ENCODE peak calls at places on chromosomes 1 and 21, in nine cellular contexts. U is HepG2, P is A549, T is psoas muscle, B is Panc1, O is HCT116, C is heart left ventricle, X is right lobe of liver, Z is GM23338. S is an unnamed sample.

GRCh38 chr1:43207229-43207853 is 35.2 kb downstream of the CFAP57 start:
- ATAC-seq in U (peak; percentile 32), P (peak; percentile 80), T (no peak), B (peak; percentile 82), O (peak; percentile 64), C (peak; percentile 81), X (peak; percentile 51), Z (no peak), S (peak; percentile 35)

GRCh38 chr1:24104854-24105253 is 7.1 kb downstream of the MYOM3 start:
- ATAC-seq in U (no peak), P (no peak), T (no peak), B (no peak), O (no peak), C (no peak), X (no peak), Z (no peak), S (no peak)

GRCh38 chr1:20165522-20165951 is 20.4 kb upstream of the UBXN10 start:
- ATAC-seq in U (peak; percentile 71), P (peak; percentile 56), T (no peak), B (peak; percentile 76), O (peak; percentile 83), C (no peak), X (peak; percentile 46), Z (peak; percentile 82), S (no peak)

GRCh38 chr1:66628951-66629350 is 95.0 kb downstream of the SGIP1 start:
- ATAC-seq in U (no peak), P (no peak), T (no peak), B (no peak), O (no peak), C (no peak), X (no peak), Z (no peak), S (no peak)

GRCh38 chr1:21855257-21856096 is 43.4 kb downstream of the LDLRAD2 start:
- ATAC-seq in U (peak; percentile 50), P (peak; percentile 14), T (no peak), B (peak; percentile 49), O (no peak), C (no peak), X (no peak), Z (peak; percentile 60), S (no peak)

GRCh38 chr1:178629549-178630154 is 95.4 kb upstream of the RALGPS2 start:
- ATAC-seq in U (peak; percentile 59), P (no peak), T (no peak), B (no peak), O (peak; percentile 34), C (no peak), X (peak; percentile 35), Z (peak; percentile 45), S (no peak)

GRCh38 chr1:44826375-44827196 is 16.5 kb downstream of the PTCH2 start:
- ATAC-seq in U (peak; percentile 87), P (no peak), T (peak; percentile 28), B (no peak), O (peak; percentile 23), C (peak; percentile 90), X (peak; percentile 79), Z (peak; percentile 36), S (peak; percentile 75)

GRCh38 chr1:15577691-15578090 is 7.2 kb downstream of the AGMAT start:
- ATAC-seq in U (no peak), P (no peak), T (no peak), B (peak; percentile 52), O (no peak), C (no peak), X (no peak), Z (no peak), S (no peak)

GRCh38 chr1:84888753-84889152 is 4.3 kb downstream of the LPAR3 start:
- ATAC-seq in U (no peak), P (no peak), T (no peak), B (no peak), O (no peak), C (no peak), X (peak; percentile 44), Z (no peak), S (no peak)

GRCh38 chr1:171841931-171842723 is 829 bp downstream of the DNM3 start:
- ATAC-seq in U (no peak), P (peak; percentile 6), T (no peak), B (peak; percentile 26), O (no peak), C (no peak), X (peak; percentile 12), Z (peak; percentile 49), S (no peak)

GRCh38 chr1:89553195-89553584 is 28.6 kb downstream of the LRRC8B start:
- ATAC-seq in U (no peak), P (no peak), T (no peak), B (no peak), O (no peak), C (no peak), X (peak; percentile 87), Z (no peak), S (no peak)

GRCh38 chr21:21712761-21713558 is 714.8 kb downstream of the NCAM2 start:
- ATAC-seq in U (no peak), P (no peak), T (no peak), B (no peak), O (no peak), C (no peak), X (no peak), Z (no peak), S (no peak)

GRCh38 chr1:203751051-203751450 is 13.9 kb upstream of the LAX1 start:
- ATAC-seq in U (no peak), P (no peak), T (no peak), B (peak; percentile 40), O (no peak), C (no peak), X (no peak), Z (no peak), S (no peak)

GRCh38 chr1:91792393-91793032 is 93.4 kb downstream of the TGFBR3 start:
- ATAC-seq in U (no peak), P (no peak), T (no peak), B (no peak), O (peak; percentile 46), C (no peak), X (peak; percentile 44), Z (peak; percentile 35), S (no peak)

GRCh38 chr1:93907718-93908117 is 1.5 kb downstream of the GCLM start:
- ATAC-seq in U (no peak), P (no peak), T (no peak), B (no peak), O (no peak), C (no peak), X (peak; percentile 13), Z (no peak), S (no peak)

GRCh38 chr1:93910305-93910704 is 1.1 kb upstream of the GCLM start:
- ATAC-seq in U (no peak), P (no peak), T (no peak), B (no peak), O (no peak), C (no peak), X (peak; percentile 9), Z (no peak), S (no peak)

GRCh38 chr1:93908394-93909145 is 660 bp downstream of the GCLM start:
- ATAC-seq in U (peak; percentile 74), P (peak; percentile 59), T (peak; percentile 39), B (peak; percentile 55), O (peak; percentile 47), C (peak; percentile 48), X (peak; percentile 36), Z (peak; percentile 57), S (peak; percentile 30)

GRCh38 chr1:93906480-93906879 is 2.8 kb downstream of the GCLM start:
- ATAC-seq in U (no peak), P (no peak), T (no peak), B (no peak), O (no peak), C (no peak), X (no peak), Z (no peak), S (no peak)

DNA sequence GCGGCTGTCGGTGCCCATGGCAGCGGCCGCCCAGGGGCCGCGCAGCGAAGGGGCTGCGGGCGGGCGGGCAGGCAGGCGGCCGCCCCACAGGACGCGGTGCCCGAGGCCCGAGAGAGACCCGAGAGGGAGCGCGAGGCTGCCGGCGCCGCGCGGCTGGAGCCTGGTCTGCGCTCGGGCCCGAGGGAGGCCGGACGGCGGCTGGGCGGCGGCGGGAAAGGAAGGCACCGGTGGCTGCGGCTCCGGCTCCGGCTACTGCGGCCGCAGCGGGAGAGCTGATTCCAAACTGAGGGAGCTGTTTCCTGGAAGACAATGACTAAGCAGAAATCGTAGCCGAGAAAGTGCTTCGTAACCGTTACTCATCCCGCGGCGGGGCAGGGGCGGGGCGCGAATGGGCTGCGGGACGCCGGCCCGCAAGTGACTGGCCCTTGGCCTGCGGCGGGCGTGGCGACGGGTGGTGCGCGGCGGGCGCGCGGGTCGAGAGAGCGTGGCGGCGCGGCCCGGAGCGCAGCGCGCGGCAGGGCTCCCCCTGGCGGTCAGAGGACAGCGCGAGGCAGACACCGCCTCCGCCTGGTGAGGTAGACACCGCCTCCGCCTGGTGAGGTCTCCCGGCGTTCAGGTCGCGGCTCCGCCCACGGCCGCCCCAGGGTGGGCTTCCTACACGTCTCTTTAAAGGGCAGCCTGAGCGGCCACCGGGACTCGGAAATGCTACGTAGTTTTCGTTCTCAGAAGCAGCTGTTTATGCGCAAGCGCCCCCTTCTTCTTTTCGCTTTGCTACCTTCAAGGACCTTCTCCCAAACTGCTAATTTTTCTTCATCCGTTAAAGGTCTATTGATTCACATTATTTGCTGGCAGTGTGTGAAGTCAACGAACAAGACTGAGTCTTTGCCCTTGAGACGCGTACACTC is at the start of gene GCLM:
- ATAC-seq in U (peak; percentile 93), P (peak; percentile 94), T (peak; percentile 99), B (peak; percentile 96), O (peak; percentile 94), C (peak; percentile 96), X (peak; percentile 86), Z (peak; percentile 95), S (peak; percentile 99)
- TF ChIP-seq CTCF in U (peak; percentile 91), P (peak; percentile 87), T (peak; percentile 98), B (peak; percentile 97), O (peak; percentile 80), C (peak; percentile 98), X (peak; percentile 97), Z (peak; percentile 89), S (peak; percentile 90)

GRCh38 chr1:28114844-28115243 is 26.4 kb upstream of the EYA3 start:
- ATAC-seq in U (no peak), P (no peak), T (no peak), B (no peak), O (no peak), C (no peak), X (no peak), Z (no peak), S (no peak)
- H3K27ac ChIP-seq in U (no peak overlapping the region), P (no peak overlapping the region), T (no peak overlapping the region), B (no peak overlapping the region), O (no peak overlapping the region), C (no peak overlapping the region), X (no peak overlapping the region), Z (no peak overlapping the region), S (no peak overlapping the region)

DNA sequence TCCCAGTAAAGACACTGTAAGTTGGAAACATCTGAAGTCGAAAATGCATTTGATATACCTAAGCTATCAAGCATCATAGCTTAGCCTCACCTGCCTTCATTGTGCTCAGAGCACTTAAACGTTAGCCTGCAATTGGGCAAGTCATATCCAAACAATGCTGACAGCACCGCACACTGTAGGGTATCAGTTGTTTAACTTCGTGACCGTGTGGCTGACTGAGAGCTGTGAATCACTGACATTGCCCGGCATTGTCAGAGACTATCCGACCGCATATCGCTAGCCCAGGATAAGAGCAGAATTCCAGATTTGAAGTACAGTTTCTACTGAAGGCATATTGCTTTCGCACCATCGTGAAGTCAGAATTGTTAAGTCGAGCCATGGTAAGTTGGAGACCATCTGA is 41.5 kb downstream of the GALNT2 start:
- ATAC-seq in U (no peak), P (no peak), T (no peak), B (no peak), O (no peak), C (no peak), X (no peak), Z (no peak), S (no peak)
- H3K4me1 ChIP-seq in U (peaks cover 99% of the 10 kb centered on the region), P (peaks cover 79% of the 10 kb centered on the region), T (peaks cover 70% of the 10 kb centered on the region), B (peaks cover 54% of the 10 kb centered on the region), O (peaks cover 34% of the 10 kb centered on the region), C (peaks cover 26% of the 10 kb centered on the region), X (no peaks in the 10 kb centered on the region), Z (peaks cover 50% of the 10 kb centered on the region), S (peaks cover 99% of the 10 kb centered on the region)

GRCh38 chr1:50438945-50439344 is 15.7 kb upstream of the DMRTA2 start:
- ATAC-seq in U (no peak), P (peak; percentile 66), T (no peak), B (no peak), O (no peak), C (no peak), X (no peak), Z (peak; percentile 65), S (no peak)
- TF ChIP-seq CTCF in U (no peak), P (no peak), T (no peak), B (peak; percentile 8), O (peak; percentile 6), C (no peak), X (no peak), Z (peak; percentile 17), S (no peak)

S was measured in gastroesophageal sphincter.